ENCODE peak calls at places on chromosomes 16 and 17, in nine cellular contexts. B is AML-193, D is GM04503, O is SIG-M5, I is fibroblast of mammary gland, T is dermis blood vessel endothelial cell, L is activated T-cell treated with anti-CD3 and anti-CD28 coated beads for 4 hours, A is HuH-7.5, M is Right ventricle myocardium superior. P is an unnamed sample.
A peak's percentile ranks its signal among the peaks of the same experiment; 100 is the strongest.

GRCh38 chr17:78529871-78530670 is 47.1 kb downstream of the DNAH17 start:
- DNase-seq in T (peak; percentile 37), O (no peak), L (no peak), B (no peak), I (no peak), D (no peak), M (no peak), A (no peak), P (no peak)

GRCh38 chr16:2251281-2252111 is at the start of gene ECI1:
- DNase-seq in A (peak; percentile 98), L (peak; percentile 56), B (peak; percentile 85), T (peak; percentile 95), I (peak; percentile 93), M (peak; percentile 98), D (peak; percentile 60), O (no peak), P (peak; percentile 96)

GRCh38 chr17:58331815-58332719 is 3.5 kb upstream of the TSPOAP1 start:
- DNase-seq in I (no peak), D (no peak), O (no peak), A (no peak), M (peak; percentile 87), L (peak; percentile 91), B (peak; percentile 96), T (no peak), P (no peak)

GRCh38 chr17:76549215-76549518 is 9.3 kb downstream of the PRCD start:
- DNase-seq in M (no peak), T (no peak), O (no peak), B (no peak), L (no peak), I (no peak), A (no peak), D (no peak), P (no peak)

GRCh38 chr16:70257391-70257790 is 5.7 kb upstream of the EXOSC6 start:
- DNase-seq in T (peak; percentile 36), A (no peak), L (no peak), M (no peak), B (no peak), I (no peak), D (no peak), O (no peak), P (no peak)

GRCh38 chr16:16047761-16048160 is 98.3 kb downstream of the ABCC1 start:
- DNase-seq in I (no peak), A (no peak), D (no peak), L (no peak), O (no peak), T (no peak), B (no peak), M (no peak), P (no peak)

GRCh38 chr16:66695935-66696668 is 441 bp downstream of the CMTM4 start:
- DNase-seq in O (no peak), B (no peak), A (peak; percentile 43), I (no peak), D (no peak), L (no peak), M (peak; percentile 50), T (no peak), P (no peak)

GRCh38 chr17:17613708-17614114 is 22.2 kb upstream of the PEMT start:
- DNase-seq in L (peak; percentile 51), O (no peak), T (peak; percentile 81), A (peak; percentile 36), I (peak; percentile 80), M (no peak), D (peak; percentile 31), B (peak; percentile 17), P (peak; percentile 61)

GRCh38 chr17:71942626-71943025 is 178.2 kb upstream of the SOX9 start:
- DNase-seq in O (no peak), T (no peak), L (no peak), I (no peak), M (no peak), B (no peak), D (no peak), A (no peak), P (no peak)

GRCh38 chr17:82791532-82791931 is 39.7 kb downstream of the TBCD start:
- DNase-seq in I (peak; percentile 97), A (no peak), M (no peak), B (no peak), L (no peak), D (no peak), O (no peak), T (peak; percentile 91), P (peak; percentile 81)

GRCh38 chr16:67390816-67391423 is 2.4 kb downstream of the TPPP3 start:
- DNase-seq in O (no peak), M (no peak), T (no peak), B (no peak), I (no peak), D (no peak), A (no peak), L (no peak), P (no peak)

GRCh38 chr17:73973881-73974409 is 229.5 kb upstream of the RPL38 start:
- DNase-seq in O (no peak), L (no peak), D (no peak), A (no peak), I (peak; percentile 6), T (no peak), M (no peak), B (no peak), P (no peak)

GRCh38 chr16:56836410-56836834 is 28.6 kb upstream of the SLC12A3 start:
- DNase-seq in T (no peak), L (no peak), A (no peak), I (no peak), O (no peak), M (no peak), D (no peak), B (no peak), P (no peak)

GRCh38 chr16:64900029-64900428 is 221.8 kb downstream of the CDH11 start:
- DNase-seq in L (no peak), T (no peak), A (no peak), B (no peak), D (no peak), M (no peak), I (no peak), O (no peak), P (no peak)

GRCh38 chr16:86557587-86557986 is 2.6 kb upstream of the MTHFSD start:
- DNase-seq in L (no peak), O (no peak), B (no peak), A (no peak), M (no peak), D (no peak), I (no peak), T (no peak), P (no peak)

GRCh38 chr16:84735846-84736586 is 36.2 kb downstream of the USP10 start:
- DNase-seq in A (no peak), M (peak; percentile 62), L (peak; percentile 36), T (no peak), I (no peak), O (no peak), D (no peak), B (no peak), P (no peak)

GRCh38 chr16:83720981-83721380 is 86.8 kb upstream of the HSBP1 start:
- DNase-seq in M (no peak), D (no peak), B (no peak), A (no peak), T (no peak), I (no peak), L (no peak), O (no peak), P (no peak)

GRCh38 chr17:20975566-20975965 is 67.2 kb downstream of the USP22 start:
- DNase-seq in D (no peak), I (peak; percentile 64), O (no peak), A (no peak), T (no peak), M (no peak), L (no peak), B (no peak), P (peak; percentile 68)

GRCh38 chr17:62650587-62650986 is 23.1 kb downstream of the MRC2 start:
- DNase-seq in D (no peak), T (no peak), L (no peak), B (no peak), O (no peak), A (no peak), I (no peak), M (no peak), P (no peak)

GRCh38 chr16:1379863-1380174 is 28.1 kb downstream of the GNPTG start:
- DNase-seq in T (no peak), A (no peak), B (no peak), M (no peak), O (no peak), D (no peak), L (no peak), I (no peak), P (no peak)

P was measured in HT1080.